ENCODE peak calls at places on chromosomes 1 and 21, in five cellular contexts. Y is GM13976, L is substantia nigra, M is glomerular endothelial cell, P is mesendoderm. Q is an unnamed sample.

GRCh38 chr1:111476761-111477309 is 3.1 kb downstream of the C1orf162 start:
- DNase-seq in M (no peak), Y (peak; percentile 56), L (no peak), P (no peak), Q (no peak)

GRCh38 chr1:151494741-151495281 is 16.4 kb upstream of the CGN start:
- DNase-seq in L (no peak), M (peak; percentile 39), P (peak; percentile 85), Y (peak; percentile 48), Q (no peak)

GRCh38 chr1:118535901-118536300 is 350.9 kb upstream of the SPAG17 start:
- DNase-seq in Y (no peak), M (no peak), L (no peak), P (no peak), Q (no peak)

GRCh38 chr1:16019580-16020277 is 1.9 kb upstream of the HSPB7 start:
- DNase-seq in L (no peak), Y (no peak), M (no peak), P (peak; percentile 32), Q (no peak)

GRCh38 chr1:19644761-19645543 is 841 bp downstream of the NBL1 start:
- DNase-seq in M (no peak), L (no peak), P (no peak), Y (peak; percentile 74), Q (peak; percentile 56)

GRCh38 chr1:23823767-23824166 is 1.5 kb downstream of the HMGCL start:
- DNase-seq in M (no peak), P (no peak), L (no peak), Y (no peak), Q (no peak)

GRCh38 chr1:103106426-103107321 is 1.6 kb downstream of the COL11A1 start:
- DNase-seq in P (peak; percentile 88), M (peak; percentile 37), Y (peak; percentile 43), L (no peak), Q (peak; percentile 42)

GRCh38 chr1:30901798-30902652 is 6.5 kb downstream of the SDC3 start:
- DNase-seq in P (no peak), L (no peak), M (no peak), Y (no peak), Q (no peak)

GRCh38 chr1:54273837-54274192 is 73.8 kb downstream of the MRPL37 start:
- DNase-seq in P (peak; percentile 82), Y (no peak), M (no peak), L (no peak), Q (no peak)

GRCh38 chr1:4711944-4712343 is 57.5 kb downstream of the AJAP1 start:
- DNase-seq in L (no peak), M (no peak), Y (no peak), P (no peak), Q (no peak)

GRCh38 chr1:53326598-53327182 is 1.2 kb downstream of the LRP8 start:
- DNase-seq in P (peak; percentile 67), L (no peak), M (no peak), Y (no peak), Q (no peak)

GRCh38 chr1:166289309-166289708 is 122.5 kb upstream of the FAM78B start:
- DNase-seq in M (no peak), Y (no peak), L (no peak), P (no peak), Q (no peak)

GRCh38 chr21:20030390-20030789 is 967.8 kb upstream of the NCAM2 start:
- DNase-seq in Y (no peak), L (no peak), M (no peak), P (no peak), Q (no peak)

GRCh38 chr1:150182233-150182632 is 32.5 kb downstream of the PLEKHO1 start:
- DNase-seq in P (no peak), M (no peak), L (peak; percentile 20), Y (no peak), Q (no peak)

GRCh38 chr1:58783090-58783992 is 506 bp downstream of the JUN start:
- DNase-seq in M (no peak), Y (peak; percentile 43), L (peak; percentile 55), P (peak; percentile 72), Q (peak; percentile 56)

GRCh38 chr1:152811050-152811449 is 721 bp upstream of the LCE1B start:
- DNase-seq in Y (no peak), L (no peak), P (no peak), M (no peak), Q (no peak)

GRCh38 chr1:1250828-1251284 is 4.3 kb upstream of the C1QTNF12 start:
- DNase-seq in M (no peak), Y (peak; percentile 89), L (no peak), P (no peak), Q (no peak)